ENCODE peak calls at places on chromosomes 6 and 20, in seven cellular contexts. E is mesenchymal stem cell; H is fibroblast of pulmonary artery; F is OCI-LY7; X is GM12865; G is fibroblast of lung; K is naive thymus-derived CD4-positive, alpha-beta T cell. N is an unnamed sample.

GRCh38 chr6:166597711-166598440 is 11.4 kb upstream of the RAMACL start:
- DNase-seq in F (no peak), X (no peak), K (no peak), G (no peak), H (no peak), E (no peak), N (no peak)

GRCh38 chr6:110661426-110661825 is 153.8 kb downstream of the CDK19 start:
- DNase-seq in G (no peak), E (no peak), K (no peak), X (no peak), F (no peak), H (no peak), N (no peak)

GRCh38 chr6:12068899-12069557 is 56.9 kb downstream of the HIVEP1 start:
- DNase-seq in E (no peak), G (peak), X (no peak), H (no peak), K (no peak), F (no peak), N (no peak)

GRCh38 chr6:30450908-30451818 is 38.1 kb upstream of the HLA-E start:
- DNase-seq in K (no peak), F (no peak), X (peak), E (peak), G (peak), H (peak), N (peak)

GRCh38 chr20:47133809-47134456 is 222.6 kb downstream of the ZMYND8 start:
- DNase-seq in F (no peak), X (no peak), K (no peak), G (peak), H (peak), E (peak), N (peak)

GRCh38 chr6:18171861-18172260 is 16.6 kb downstream of the KDM1B start:
- DNase-seq in H (no peak), G (no peak), E (no peak), K (no peak), X (no peak), F (no peak), N (no peak)

GRCh38 chr6:163324928-163325784 is 89.4 kb upstream of the QKI start:
- DNase-seq in H (peak), K (no peak), X (no peak), G (peak), E (no peak), F (no peak), N (no peak)

GRCh38 chr6:32842690-32843089 is 1.2 kb downstream of the PSMB8 start:
- DNase-seq in G (no peak), E (no peak), H (no peak), K (no peak), X (no peak), F (no peak), N (no peak)

GRCh38 chr6:146289816-146290588 is 253.6 kb upstream of the RAB32 start:
- DNase-seq in H (peak), F (no peak), X (no peak), E (peak), G (peak), K (no peak), N (peak)

GRCh38 chr6:152482289-152482688 is 154.9 kb downstream of the SYNE1 start:
- DNase-seq in K (no peak), H (no peak), X (no peak), E (no peak), G (no peak), F (no peak), N (no peak)

DNA sequence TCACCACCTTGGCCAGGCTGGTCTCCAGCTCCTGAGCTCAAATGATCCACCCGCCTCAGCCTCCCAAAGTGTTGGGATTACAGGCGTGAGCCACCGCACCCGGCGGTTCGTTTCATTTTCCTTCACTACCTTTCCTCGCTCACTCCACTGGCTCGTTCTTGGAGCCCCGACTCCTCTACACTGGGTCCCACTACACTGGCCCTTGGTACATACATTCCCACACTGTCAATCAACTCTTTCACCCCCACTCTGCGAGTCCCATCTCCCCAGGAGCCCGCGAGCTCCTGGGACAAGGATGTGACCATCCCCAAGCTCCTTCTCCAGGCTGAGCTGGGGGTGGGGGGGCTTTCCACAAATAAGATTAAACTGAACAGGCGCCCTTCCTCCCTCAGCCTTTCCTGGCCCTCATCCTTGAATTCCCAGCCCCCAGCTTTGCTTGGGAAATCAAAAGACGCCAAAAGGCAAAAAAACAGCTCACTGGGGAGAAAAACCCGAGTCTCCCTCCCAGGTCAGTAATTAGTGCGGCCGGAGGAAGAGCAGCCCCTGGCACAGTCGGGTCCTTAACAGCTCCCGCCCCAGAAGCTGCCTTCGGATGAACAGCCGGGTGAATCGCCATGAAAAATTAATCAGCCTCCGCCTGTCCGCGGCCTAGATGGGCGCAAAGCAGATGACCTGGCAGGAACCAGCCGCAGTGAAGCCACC is 42.8 kb upstream of the LY86 start:
- DNase-seq in X (no peak), F (no peak), G (no peak), H (no peak), E (peak), K (no peak), N (no peak)
- H3K4me3 ChIP-seq in X (peak), F (no peak), G (no peak), H (peak), E (peak), K (peak), N (peak)

DNA sequence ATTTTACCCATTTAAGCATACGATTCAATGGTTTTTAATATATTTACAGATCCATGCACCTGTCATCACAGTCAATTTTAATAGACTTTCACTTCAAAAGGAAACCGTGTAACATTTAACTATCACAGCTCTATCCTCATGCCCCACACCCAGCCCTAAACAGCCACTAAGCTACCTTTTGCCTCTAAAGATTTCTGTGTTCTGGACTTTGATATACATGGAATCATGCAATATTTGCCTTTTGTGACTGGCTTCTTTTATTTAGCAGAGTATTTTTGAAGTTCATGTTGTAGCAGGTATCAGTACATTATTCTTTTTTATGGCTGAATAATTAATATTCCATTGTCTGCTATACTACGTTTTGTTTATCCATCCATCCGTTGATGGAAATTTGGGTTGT is 50.3 kb upstream of the STX16 start:
- DNase-seq in E (no peak), H (no peak), F (no peak), G (no peak), X (no peak), K (no peak), N (no peak)
- H3K4me3 ChIP-seq in E (no peak), H (no peak), F (no peak), G (no peak), X (no peak), K (no peak), N (no peak)

DNA sequence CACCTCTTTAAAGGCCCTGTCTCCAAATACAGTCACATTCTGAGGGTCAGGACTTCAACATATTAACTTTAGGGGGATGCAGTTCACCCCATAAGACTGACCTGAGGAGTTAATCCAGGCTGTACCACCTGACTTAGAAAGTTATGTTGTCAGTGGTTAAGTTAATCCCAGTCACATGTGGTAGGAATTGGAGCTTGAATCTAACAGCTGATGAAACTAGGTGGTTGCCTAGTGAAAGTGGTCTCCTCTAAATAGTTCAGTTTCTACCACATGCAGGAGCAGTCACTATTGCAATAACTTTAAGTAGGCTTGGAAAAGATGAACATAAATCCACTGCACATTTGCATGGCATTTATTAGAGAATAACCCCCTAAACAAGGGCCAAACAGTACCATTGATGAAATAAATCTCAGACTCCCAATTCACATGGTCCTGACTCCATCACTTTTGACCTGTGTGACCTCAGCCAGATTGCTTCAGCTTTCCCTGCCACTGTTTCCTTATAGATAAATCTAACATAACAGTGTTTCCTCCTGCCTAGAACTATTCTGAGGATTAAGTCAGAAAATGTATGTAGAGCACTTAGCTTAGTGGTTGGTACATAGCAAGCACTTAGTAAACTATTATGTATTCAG is 20.1 kb downstream of the SAMD5 start:
- DNase-seq in G (no peak), F (no peak), X (no peak), E (peak), K (no peak), H (no peak), N (no peak)
- H3K4me3 ChIP-seq in G (no peak), F (no peak), X (no peak), E (no peak), K (no peak), H (no peak), N (no peak)

DNA sequence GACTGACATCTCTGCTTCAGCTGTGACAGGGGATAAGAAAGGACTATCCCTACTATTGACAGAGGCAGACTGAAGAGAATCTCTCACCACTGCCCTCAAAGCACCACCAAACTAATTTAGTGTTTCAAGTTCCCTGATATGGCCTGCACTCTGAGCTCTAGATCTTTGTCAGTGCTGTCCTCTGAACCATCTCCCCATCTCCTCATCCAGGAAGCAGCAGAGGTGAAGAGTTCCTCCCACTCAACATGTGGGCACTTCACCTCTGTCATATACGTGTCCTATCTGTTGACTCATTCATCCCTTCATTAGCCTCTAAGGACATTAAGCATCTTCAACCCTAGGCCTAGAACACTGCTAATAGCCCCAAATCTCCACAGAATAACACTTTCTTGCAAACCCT is 14.1 kb downstream of the FAM210B start:
- DNase-seq in X (no peak), E (no peak), F (no peak), G (no peak), H (no peak), K (no peak), N (no peak)
- H3K4me3 ChIP-seq in X (no peak), E (no peak), F (no peak), G (no peak), H (no peak), K (no peak), N (no peak)

DNA sequence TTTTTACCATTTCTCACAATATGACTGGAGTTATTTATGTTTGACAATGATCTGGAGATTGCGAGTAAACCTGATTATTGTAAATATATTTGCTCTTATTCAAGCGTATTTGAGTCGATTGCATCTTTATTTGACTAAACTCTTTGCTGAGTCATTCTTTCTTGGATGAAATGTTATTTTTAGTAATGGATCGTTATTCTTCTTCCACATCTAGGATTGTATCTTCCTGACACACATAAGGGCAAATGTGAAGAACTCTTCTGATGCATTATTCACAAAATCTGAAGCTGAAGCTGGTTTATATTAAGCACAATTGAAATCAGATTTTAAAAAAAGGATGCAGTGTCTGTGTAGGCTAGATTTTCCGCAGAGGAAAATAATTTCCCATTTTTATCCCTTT is 68.2 kb downstream of the SEL1L2 start:
- DNase-seq in E (no peak), H (no peak), X (no peak), F (no peak), G (no peak), K (no peak), N (no peak)
- H3K4me3 ChIP-seq in E (no peak), H (no peak), X (no peak), F (no peak), G (no peak), K (no peak), N (no peak)

GRCh38 chr20:24545168-24545567 is 75.7 kb downstream of the SYNDIG1 start:
- DNase-seq in G (no peak), F (no peak), H (no peak), X (no peak), K (no peak), E (no peak), N (no peak)
- H3K4me3 ChIP-seq in G (no peak), F (no peak), H (no peak), X (no peak), K (no peak), E (no peak), N (no peak)

DNA sequence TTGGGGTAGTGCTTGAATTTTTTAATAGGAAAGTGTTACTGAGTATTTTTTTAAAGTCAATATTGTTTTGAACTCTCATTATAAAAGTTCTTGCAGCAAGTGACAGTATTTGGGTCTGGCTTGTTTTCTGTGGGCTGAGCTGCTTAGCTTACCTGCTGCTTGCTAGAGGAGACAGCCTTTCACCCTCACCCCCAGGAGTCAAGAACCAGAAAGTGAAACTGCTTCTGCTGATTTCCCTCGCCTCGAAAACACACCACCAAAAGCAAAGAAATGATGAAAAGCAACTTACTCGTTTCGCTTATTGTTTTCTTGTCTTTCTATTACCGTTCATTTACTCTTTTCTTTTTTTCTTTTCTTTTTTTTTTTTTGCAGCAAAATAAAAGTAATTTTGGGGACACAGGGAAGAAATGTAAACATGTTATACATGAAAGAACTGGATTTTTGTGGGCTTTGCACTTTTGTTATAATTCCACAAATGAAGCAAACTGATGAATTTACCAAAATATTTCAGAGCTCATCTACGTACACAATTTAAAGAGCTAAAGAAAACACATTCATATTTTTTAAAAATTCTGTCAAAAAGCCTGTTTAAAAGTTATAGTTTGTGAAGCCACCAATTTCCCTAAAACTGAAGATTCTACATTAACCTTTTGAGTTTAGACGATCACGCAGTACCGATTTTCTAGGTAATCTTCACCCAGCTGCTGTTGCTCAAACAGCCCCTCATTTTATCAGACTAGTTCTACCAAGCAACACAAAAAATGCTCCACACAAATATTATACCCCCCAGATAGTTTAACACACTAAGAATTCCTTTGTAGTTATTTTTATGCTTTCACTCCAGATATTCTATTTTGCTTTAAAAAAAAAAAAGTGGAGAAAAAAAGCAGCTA is 1.7 kb downstream of the SCML4 start:
- DNase-seq in E (no peak), G (no peak), H (no peak), K (no peak), X (peak), F (peak), N (no peak)
- H3K4me3 ChIP-seq in E (no peak), G (no peak), H (no peak), K (peak), X (peak), F (peak), N (no peak)

N was measured in fibroblast of the aortic adventitia.